ENCODE peak calls at places on chromosomes 7 and 10, in four cellular contexts. I is H1, B is K562, W is GM12878. M is an unnamed sample.

GRCh38 chr7:158541330-158542010 is 46.2 kb downstream of the PTPRN2 start:
- DNase-seq in I (no peak), B (peak), W (no peak), M (no peak)

GRCh38 chr10:84375011-84375410 is 46.6 kb downstream of the CCSER2 start:
- DNase-seq in I (no peak), B (peak), W (peak), M (peak)

GRCh38 chr7:14504134-14504533 is 398.4 kb downstream of the DGKB start:
- DNase-seq in I (no peak), B (no peak), W (no peak), M (no peak)

GRCh38 chr10:79452174-79452611 is 6.8 kb upstream of the ZCCHC24 start:
- DNase-seq in I (no peak), B (no peak), W (no peak), M (no peak)

GRCh38 chr7:22666732-22667131 is 60.3 kb upstream of the IL6 start:
- DNase-seq in I (no peak), B (no peak), W (no peak), M (no peak)

GRCh38 chr10:119509909-119510451 is 32.5 kb downstream of the RGS10 start:
- DNase-seq in I (no peak), B (no peak), W (no peak), M (no peak)

GRCh38 chr7:150977382-150978135 is 562 bp downstream of the KCNH2 start:
- DNase-seq in I (no peak), B (peak), W (no peak), M (no peak)

GRCh38 chr10:86362129-86362527 is 4.5 kb downstream of the GRID1 start:
- DNase-seq in I (no peak), B (no peak), W (no peak), M (no peak)

GRCh38 chr10:17578603-17579002 is 38.6 kb downstream of the HACD1 start:
- DNase-seq in I (no peak), B (peak), W (no peak), M (no peak)

GRCh38 chr10:60958892-60959601 is 15.1 kb upstream of the RHOBTB1 start:
- DNase-seq in I (no peak), B (no peak), W (no peak), M (no peak)

GRCh38 chr10:96992721-96993120 is 160.6 kb downstream of the LCOR start:
- DNase-seq in I (no peak), B (no peak), W (no peak), M (no peak)

GRCh38 chr7:16212610-16213009 is 208.7 kb downstream of the CRPPA start:
- DNase-seq in I (no peak), B (no peak), W (no peak), M (no peak)

GRCh38 chr10:3421537-3422257 is 249.1 kb upstream of the PITRM1 start:
- DNase-seq in I (no peak), B (no peak), W (no peak), M (no peak)

GRCh38 chr10:88253-88652 is 39.2 kb upstream of the TUBB8 start:
- DNase-seq in I (no peak), B (no peak), W (no peak), M (no peak)

GRCh38 chr7:117085769-117086463 is 132.6 kb downstream of the ST7 start:
- DNase-seq in I (no peak), B (no peak), W (no peak), M (no peak)

GRCh38 chr10:98528166-98528784 is 81.5 kb upstream of the HPS1 start:
- DNase-seq in I (no peak), B (no peak), W (no peak), M (no peak)

GRCh38 chr7:72467237-72467636 is 55.1 kb upstream of the CALN1 start:
- DNase-seq in I (no peak), B (no peak), W (no peak), M (no peak)

GRCh38 chr7:27101188-27101905 is 1.1 kb downstream of the HOXA2 start:
- DNase-seq in I (no peak), B (no peak), W (no peak), M (no peak)
- TF ChIP-seq CEBPB in I (no peak), B (no peak), W (no peak), M (no peak)

GRCh38 chr10:131020775-131021174 is 290.7 kb downstream of the TCERG1L start:
- DNase-seq in I (no peak), B (no peak), W (no peak), M (no peak)

GRCh38 chr10:131021967-131022366 is 289.6 kb downstream of the TCERG1L start:
- DNase-seq in I (no peak), B (no peak), W (no peak), M (no peak)

GRCh38 chr10:131021246-131021895 is 290.1 kb downstream of the TCERG1L start:
- DNase-seq in I (no peak), B (no peak), W (no peak), M (no peak)

GRCh38 chr10:131022981-131023380 is 288.5 kb downstream of the TCERG1L start:
- DNase-seq in I (no peak), B (no peak), W (no peak), M (no peak)

DNA sequence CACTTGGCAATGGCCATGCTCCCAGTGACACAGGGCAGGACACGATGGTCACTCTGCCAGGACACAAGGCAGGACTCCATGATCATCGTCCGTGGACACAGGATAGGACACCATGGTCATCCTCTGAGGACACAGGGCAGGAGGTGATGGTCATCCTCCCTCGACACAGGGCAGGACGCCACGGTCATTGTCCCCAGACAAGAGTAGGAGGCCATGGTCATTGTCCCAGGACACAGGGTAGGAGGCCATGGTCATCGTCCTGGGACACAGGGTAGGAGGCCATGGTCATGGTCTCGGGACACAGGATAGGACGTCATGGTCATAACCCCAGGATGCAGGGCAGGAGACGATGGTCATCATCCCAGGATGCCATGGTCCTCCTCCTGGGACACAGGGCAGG is 289.2 kb downstream of the TCERG1L start:
- DNase-seq in I (no peak), B (no peak), W (no peak), M (no peak)
- TF ChIP-seq EGR1 in I (no peak), B (no peak), W (no peak), M (no peak)

GRCh38 chr10:5317547-5318107 is 47.1 kb upstream of the UCN3 start:
- DNase-seq in I (no peak), B (peak), W (no peak), M (no peak)
- TF ChIP-seq CEBPB in I (no peak), B (no peak), W (no peak), M (no peak)

GRCh38 chr7:83976302-83976701 is 218.3 kb downstream of the SEMA3A start:
- DNase-seq in I (no peak), B (peak), W (no peak), M (no peak)
- TF ChIP-seq EGR1 in I (no peak), B (no peak), W (no peak), M (no peak)

GRCh38 chr7:130458256-130458655 is 17.4 kb upstream of the CEP41 start:
- DNase-seq in I (no peak), B (no peak), W (peak), M (no peak)
- TF ChIP-seq CEBPB in I (no peak), B (no peak), W (no peak), M (no peak)

DNA sequence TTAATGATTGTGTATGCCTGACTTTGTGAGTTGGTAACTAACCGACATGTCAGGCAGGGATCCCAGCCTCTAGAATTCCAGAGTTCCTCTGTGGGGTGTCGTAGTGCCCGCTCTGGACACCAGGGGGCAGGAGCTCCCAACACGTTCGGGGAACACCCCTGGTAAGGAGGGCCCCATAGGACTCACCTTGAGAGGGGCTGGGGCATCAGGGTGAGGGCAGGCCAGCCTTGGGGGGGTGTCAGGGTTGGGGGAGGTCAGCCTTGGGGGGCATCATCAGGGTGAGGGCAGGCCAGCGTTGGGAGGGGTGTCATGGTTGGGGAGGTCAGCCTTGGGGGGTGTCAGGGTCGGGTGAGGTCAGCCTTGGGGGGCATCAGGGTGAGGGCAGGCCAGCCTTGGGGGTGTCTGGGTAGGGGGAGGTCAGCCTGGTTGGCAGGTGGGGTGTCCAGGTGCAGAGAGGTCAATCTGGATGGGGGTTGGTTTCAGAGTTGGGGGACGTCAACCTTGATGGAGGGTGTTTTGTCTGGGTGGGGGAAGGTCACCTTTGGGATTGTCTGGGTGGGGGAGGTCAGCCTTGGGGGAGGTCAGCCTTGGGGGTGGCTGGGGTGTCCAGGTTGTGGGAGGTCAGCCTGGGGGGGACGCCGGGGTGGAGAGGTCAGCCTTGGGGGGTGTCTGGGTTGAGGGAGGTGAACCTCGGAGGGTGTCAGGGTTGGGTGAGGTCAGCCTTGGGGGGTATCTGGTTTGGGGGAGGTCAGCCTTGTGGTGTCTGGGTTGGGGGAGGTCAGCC is 45.6 kb upstream of the SUN1 start:
- DNase-seq in I (peak), B (peak), W (no peak), M (peak)
- TF ChIP-seq EGR1 in I (no peak), B (no peak), W (no peak), M (no peak)

M was measured in HCT116.